ENCODE peak calls at places on chromosome 17, in four cellular contexts. O is mammary epithelial cell, R is PC-3, A is PC-9. S is an unnamed sample. For H3K36me3 and H3K9me3, the result is how much of the 10 kb centered on the place peaks cover.

GRCh38 chr17:8063761-8064589 is 23.5 kb downstream of the ALOX12B start:
- DNase-seq in O (no peak), R (no peak), A (no peak), S (no peak)

GRCh38 chr17:7712111-7712771 is 5.3 kb upstream of the DNAH2 start:
- DNase-seq in O (no peak), R (no peak), A (no peak), S (no peak)

GRCh38 chr17:746181-746580 is 5.9 kb downstream of the GEMIN4 start:
- DNase-seq in O (no peak), R (no peak), A (no peak), S (no peak)

GRCh38 chr17:1762233-1762905 is 509 bp downstream of the SERPINF1 start:
- DNase-seq in O (no peak), R (no peak), A (no peak), S (peak)

GRCh38 chr17:14381606-14382005 is 80.7 kb downstream of the HS3ST3B1 start:
- DNase-seq in O (no peak), R (no peak), A (no peak), S (no peak)

GRCh38 chr17:18917506-18918032 is 34.4 kb upstream of the SLC5A10 start:
- DNase-seq in O (no peak), R (no peak), A (no peak), S (no peak)

GRCh38 chr17:67280279-67280678 is 35.3 kb upstream of the HELZ start:
- DNase-seq in O (peak), R (no peak), A (no peak), S (peak)

GRCh38 chr17:40306395-40306794 is 2.6 kb upstream of the RARA start:
- DNase-seq in O (no peak), R (no peak), A (no peak), S (no peak)

GRCh38 chr17:74276561-74277009 is 2.6 kb downstream of the DNAI2 start:
- DNase-seq in O (no peak), R (no peak), A (no peak), S (no peak)

GRCh38 chr17:76557368-76558209 is 17.7 kb downstream of the PRCD start:
- DNase-seq in O (peak), R (peak), A (peak), S (peak)

DNA sequence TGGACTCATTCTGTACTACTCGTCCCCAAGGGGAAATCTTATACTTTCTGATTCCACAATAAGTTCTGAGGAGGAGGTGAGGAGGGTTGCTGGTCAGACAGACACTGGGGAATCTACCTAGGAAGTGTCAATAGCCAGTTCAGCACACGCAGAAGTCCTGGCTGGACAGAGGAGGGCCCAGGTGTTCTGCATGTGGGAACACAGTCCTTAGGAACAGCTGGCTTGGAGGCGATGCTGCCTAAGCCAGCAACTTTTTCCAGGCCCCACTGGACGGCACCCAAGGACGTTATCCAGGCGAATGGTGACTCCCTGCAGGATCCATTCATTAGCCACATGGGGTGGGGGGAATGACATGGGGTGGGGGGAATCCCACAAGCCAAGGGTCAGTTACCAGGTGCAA is 29.9 kb upstream of the WFIKKN2 start:
- DNase-seq in O (no peak), R (no peak), A (no peak), S (no peak)
- H3K4me3 ChIP-seq in O (no peak), R (no peak), A (no peak), S (no peak)

GRCh38 chr17:51016099-51016498 is 104.6 kb downstream of the SPAG9 start:
- DNase-seq in O (no peak), R (no peak), A (no peak), S (no peak)

GRCh38 chr17:51017270-51017669 is 103.4 kb downstream of the SPAG9 start:
- DNase-seq in O (no peak), R (no peak), A (no peak), S (no peak)

GRCh38 chr17:51015145-51015558 is 105.5 kb downstream of the SPAG9 start:
- DNase-seq in O (no peak), R (peak), A (no peak), S (no peak)

GRCh38 chr17:51014129-51014528 is 106.5 kb downstream of the SPAG9 start:
- DNase-seq in O (no peak), R (no peak), A (no peak), S (no peak)

DNA sequence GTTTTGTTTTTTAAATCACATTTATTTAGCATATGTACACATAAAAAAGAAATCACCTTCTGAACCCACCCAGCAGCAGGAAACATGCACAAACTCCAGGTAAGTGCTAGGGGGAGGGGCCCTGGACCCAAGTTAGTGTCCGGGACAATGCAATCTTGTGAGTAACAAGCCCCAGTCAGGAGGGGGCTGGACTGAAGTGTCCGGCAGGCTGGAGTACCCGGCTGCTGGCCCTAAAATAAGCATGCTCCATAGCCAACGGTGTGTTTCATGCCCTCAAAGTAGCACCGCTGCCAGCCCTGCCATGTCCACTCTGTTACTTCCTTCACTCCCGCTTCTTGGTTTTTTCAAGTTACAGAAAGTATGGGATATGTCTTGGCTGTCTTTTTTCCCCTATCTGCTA is 102.1 kb downstream of the SPAG9 start:
- DNase-seq in O (no peak), R (no peak), A (no peak), S (no peak)
- H3K36me3 ChIP-seq in O (under half), R (under half), A (under half), S (under half)

GRCh38 chr17:16552637-16553045 is 16.4 kb downstream of the ZNF287 start:
- DNase-seq in O (no peak), R (no peak), A (no peak), S (no peak)
- H3K9me3 ChIP-seq in O (half or more), R (half or more), A (under half), S (under half)

DNA sequence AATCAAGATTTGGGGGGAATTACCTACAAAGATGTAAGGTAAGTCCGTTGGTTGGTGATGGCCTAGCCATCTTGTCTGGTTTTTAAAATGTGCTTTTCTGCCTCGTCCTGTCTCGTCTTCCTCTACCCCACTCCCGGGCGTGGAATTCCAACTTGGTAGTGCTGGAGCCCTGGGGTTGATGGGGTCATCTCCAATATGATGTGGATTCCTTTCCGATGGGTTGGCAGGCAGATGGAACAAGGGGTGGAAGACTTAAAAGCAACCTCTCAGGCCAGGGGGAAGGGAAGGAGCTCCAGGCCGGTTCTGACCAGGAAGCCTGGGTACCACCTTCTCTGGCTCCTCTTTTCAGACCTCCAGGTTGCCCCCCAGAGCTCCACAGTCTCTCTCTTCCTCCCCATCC is 5.0 kb upstream of the HOXB2 start:
- DNase-seq in O (peak), R (no peak), A (no peak), S (no peak)
- H3K4me3 ChIP-seq in O (no peak), R (no peak), A (no peak), S (no peak)

GRCh38 chr17:63413128-63413527 is 33.0 kb downstream of the CYB561 start:
- DNase-seq in O (no peak), R (no peak), A (no peak), S (no peak)
- H3K36me3 ChIP-seq in O (under half), R (under half), A (half or more), S (under half)

DNA sequence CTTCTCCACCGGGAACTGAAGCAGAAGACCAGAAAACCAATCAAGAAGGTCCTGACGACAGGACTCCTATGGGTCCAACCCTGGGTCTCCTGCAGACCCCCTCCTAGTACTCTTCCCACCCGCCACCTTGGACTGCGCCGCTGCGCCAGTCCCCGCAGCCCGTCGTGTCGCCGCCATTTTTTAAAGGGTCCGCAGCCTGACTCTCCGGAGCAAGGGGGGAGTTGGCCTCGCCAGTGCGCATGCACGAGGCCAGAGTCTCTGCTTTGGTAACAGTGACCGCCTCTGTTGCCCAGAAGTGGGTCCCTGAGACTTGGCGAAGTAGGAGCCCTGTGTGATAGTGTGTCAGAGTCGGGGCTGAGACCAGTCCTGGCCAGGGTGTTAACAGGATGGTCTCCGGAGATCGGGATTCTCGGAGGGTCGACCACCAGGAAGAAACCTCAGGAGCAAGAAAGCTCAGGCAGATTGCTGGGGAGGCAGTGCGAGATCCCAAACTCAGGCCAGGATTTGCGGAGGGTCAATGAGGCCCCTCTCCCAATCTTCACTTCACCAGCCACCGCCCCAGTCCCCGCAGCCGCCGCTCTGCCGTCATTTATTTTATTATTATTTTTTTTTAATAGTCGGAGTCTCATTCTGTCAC is 612.5 kb downstream of the KCNJ18 start:
- DNase-seq in O (no peak), R (no peak), A (no peak), S (no peak)
- H3K9me3 ChIP-seq in O (under half), R (under half), A (under half), S (under half)

GRCh38 chr17:15966879-15967248 is 21.9 kb downstream of the ADORA2B start:
- DNase-seq in O (no peak), R (peak), A (peak), S (no peak)
- H3K4me3 ChIP-seq in O (no peak), R (peak), A (peak), S (no peak)

S was measured in MG63.